ENCODE peak calls at places on chromosome 12, in seven cellular contexts. U is WTC11, C is tibial artery, F is lower lobe of right lung, W is suprapubic skin, O is Calu3, K is BJ. X is an unnamed sample.

GRCh38 chr12:21637985-21638891 is 19.4 kb downstream of the LDHB start:
- DNase-seq in C (no peak), K (no peak), U (no peak), F (no peak), O (no peak), W (no peak), X (no peak)

GRCh38 chr12:1220127-1221092 is 229.4 kb downstream of the ERC1 start:
- DNase-seq in K (no peak), W (no peak), O (no peak), C (no peak), U (no peak), F (no peak), X (no peak)

GRCh38 chr12:121530600-121531355 is 50.0 kb downstream of the KDM2B start:
- DNase-seq in K (peak; percentile 31), W (no peak), C (peak; percentile 86), O (peak; percentile 36), F (peak; percentile 92), U (peak; percentile 48), X (no peak)

GRCh38 chr12:71599213-71599612 is 64.4 kb downstream of the ZFC3H1 start:
- DNase-seq in K (no peak), W (no peak), U (no peak), O (no peak), F (no peak), C (no peak), X (no peak)

GRCh38 chr12:57781241-57781640 is 1.3 kb upstream of the TSFM start:
- DNase-seq in U (no peak), F (no peak), C (no peak), O (no peak), K (no peak), W (no peak), X (no peak)

GRCh38 chr12:132631357-132632065 is 12.9 kb downstream of the P2RX2 start:
- DNase-seq in U (no peak), C (no peak), F (no peak), O (no peak), W (no peak), K (no peak), X (no peak)

GRCh38 chr12:93549174-93549573 is 23.3 kb upstream of the SOCS2 start:
- DNase-seq in F (no peak), O (no peak), W (no peak), K (no peak), U (no peak), C (no peak), X (no peak)

GRCh38 chr12:130164931-130165330 is 2.7 kb downstream of the FZD10 start:
- DNase-seq in W (peak; percentile 68), F (no peak), O (no peak), U (no peak), C (no peak), K (no peak), X (no peak)

GRCh38 chr12:30191701-30192455 is 408.1 kb upstream of the TMTC1 start:
- DNase-seq in K (no peak), C (no peak), O (no peak), U (no peak), F (no peak), W (no peak), X (no peak)

GRCh38 chr12:114399664-114400211 is 6.2 kb downstream of the TBX5 start:
- DNase-seq in O (no peak), F (no peak), C (no peak), W (no peak), U (peak; percentile 93), K (peak; percentile 74), X (peak; percentile 85)

GRCh38 chr12:105761075-105761474 is 377.7 kb downstream of the NUAK1 start:
- DNase-seq in O (no peak), F (no peak), K (no peak), C (no peak), U (no peak), W (no peak), X (no peak)

GRCh38 chr12:65602579-65603295 is 221.5 kb upstream of the HMGA2 start:
- DNase-seq in U (peak; percentile 77), C (peak; percentile 85), F (peak; percentile 73), W (peak; percentile 84), K (no peak), O (peak; percentile 93), X (peak; percentile 80)

GRCh38 chr12:45933504-45933903 is 56.9 kb downstream of the SCAF11 start:
- DNase-seq in U (no peak), W (no peak), O (no peak), C (no peak), K (no peak), F (no peak), X (no peak)

GRCh38 chr12:51246254-51246853 is 7.7 kb downstream of the DAZAP2 start:
- DNase-seq in K (no peak), F (no peak), C (no peak), W (no peak), U (no peak), O (no peak), X (no peak)
- TF ChIP-seq CTCF in K (peak; percentile 8), F (no peak), C (no peak), W (no peak), U (no peak), O (no peak), X (no peak)

DNA sequence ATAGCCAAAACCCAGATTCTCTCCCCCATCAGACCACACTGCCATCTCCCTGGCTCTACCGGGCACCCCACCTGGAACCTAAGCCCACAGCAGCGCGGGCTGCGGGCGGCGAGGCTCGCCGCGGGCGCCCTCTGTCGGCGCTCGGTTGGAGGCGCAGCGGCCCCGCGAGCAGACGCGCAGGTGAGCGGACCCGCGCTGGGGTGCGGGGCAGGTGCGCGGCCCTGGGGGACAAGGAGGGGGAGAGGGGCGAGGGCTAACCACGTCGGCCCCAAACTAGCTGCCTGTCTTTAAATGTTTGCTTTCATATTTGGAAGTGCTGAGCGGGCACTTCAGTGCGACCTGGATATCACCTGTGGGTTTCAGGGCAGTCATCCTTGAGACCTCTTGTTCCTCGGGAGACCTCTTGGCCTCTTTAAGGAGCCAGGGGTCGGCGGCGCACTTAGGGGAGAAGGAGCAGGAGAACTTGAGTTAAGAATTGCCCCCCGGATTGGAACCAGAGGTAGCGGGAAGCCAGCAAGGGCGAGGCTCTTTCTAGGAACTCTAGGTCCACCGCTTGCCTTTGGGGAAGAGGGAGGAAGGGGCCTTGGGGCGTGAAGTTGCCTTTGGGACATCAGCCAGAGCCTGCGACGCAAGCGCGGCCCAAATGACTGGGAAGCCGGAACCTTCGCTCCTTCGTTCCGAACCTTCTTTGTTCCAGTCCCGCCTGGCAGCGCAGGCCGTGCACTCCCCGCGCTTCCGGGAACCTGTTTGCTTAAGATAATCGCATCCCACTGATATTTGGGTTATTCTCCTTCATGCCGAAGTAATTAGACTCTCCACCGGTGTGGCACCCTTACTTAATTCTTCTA is 78.7 kb downstream of the NEDD1 start:
- DNase-seq in O (peak; percentile 69), U (peak; percentile 63), F (peak; percentile 51), W (peak; percentile 76), K (no peak), C (no peak), X (peak; percentile 46)
- TF ChIP-seq CTCF in O (peak; percentile 91), U (peak; percentile 93), F (peak; percentile 85), W (peak; percentile 30), K (peak; percentile 49), C (peak; percentile 65), X (peak; percentile 97)

DNA sequence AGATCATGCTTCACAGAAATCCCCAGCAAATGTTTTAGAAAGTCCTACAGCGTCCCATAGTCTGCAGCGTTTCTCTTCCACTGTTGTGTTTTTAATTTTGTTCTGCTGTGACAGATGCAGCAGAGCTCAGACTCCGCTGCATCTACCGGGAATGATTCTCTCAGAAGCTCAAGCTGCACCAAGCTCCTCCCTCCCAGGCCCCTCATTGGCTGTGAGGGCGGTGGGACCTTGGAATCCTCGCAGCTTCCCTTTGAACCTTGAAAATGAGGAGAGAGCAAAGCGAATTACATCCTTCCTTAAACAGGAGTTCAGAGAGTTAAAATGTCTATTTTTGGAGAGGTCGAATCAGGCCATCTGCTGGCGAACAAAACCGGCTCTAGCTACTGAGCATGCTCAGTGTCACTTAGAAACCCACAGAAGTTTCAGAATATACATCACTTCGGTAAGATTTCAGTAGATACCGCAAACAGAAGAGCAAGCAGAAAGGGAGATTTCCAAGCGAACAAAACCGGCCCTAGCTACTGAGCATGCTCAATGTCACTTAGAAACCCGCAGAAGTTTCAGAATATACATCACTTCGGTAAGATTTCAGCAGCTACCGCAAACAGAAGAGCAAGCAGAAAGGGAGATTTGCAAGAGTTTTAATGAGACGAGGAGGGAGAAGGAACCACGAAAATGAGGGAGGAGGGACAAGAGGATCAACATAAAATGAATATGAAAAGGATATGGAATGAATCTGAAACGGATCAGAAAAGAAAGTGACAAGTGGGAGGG is at the start of gene ABCD2:
- DNase-seq in O (peak; percentile 28), C (peak; percentile 61), K (peak; percentile 29), F (peak; percentile 43), U (peak; percentile 67), W (peak; percentile 81), X (peak; percentile 80)
- TF ChIP-seq CTCF in O (no peak), C (no peak), K (peak; percentile 18), F (no peak), U (no peak), W (no peak), X (no peak)

GRCh38 chr12:56188116-56188785 is 1.0 kb downstream of the SMARCC2 start:
- DNase-seq in O (no peak), C (no peak), K (no peak), W (no peak), U (no peak), F (no peak), X (peak; percentile 18)

GRCh38 chr12:56189336-56189917 is at the start of gene SMARCC2:
- DNase-seq in C (peak; percentile 86), U (peak; percentile 92), W (peak; percentile 93), O (peak; percentile 96), F (peak; percentile 92), K (no peak), X (peak; percentile 93)

GRCh38 chr12:56188786-56189335 is 422 bp downstream of the SMARCC2 start:
- DNase-seq in F (no peak), U (peak; percentile 74), K (no peak), O (no peak), W (no peak), C (no peak), X (peak; percentile 77)

GRCh38 chr12:56190695-56191155 is 1.4 kb upstream of the SMARCC2 start:
- DNase-seq in F (no peak), K (no peak), W (no peak), U (no peak), C (no peak), O (no peak), X (no peak)

DNA sequence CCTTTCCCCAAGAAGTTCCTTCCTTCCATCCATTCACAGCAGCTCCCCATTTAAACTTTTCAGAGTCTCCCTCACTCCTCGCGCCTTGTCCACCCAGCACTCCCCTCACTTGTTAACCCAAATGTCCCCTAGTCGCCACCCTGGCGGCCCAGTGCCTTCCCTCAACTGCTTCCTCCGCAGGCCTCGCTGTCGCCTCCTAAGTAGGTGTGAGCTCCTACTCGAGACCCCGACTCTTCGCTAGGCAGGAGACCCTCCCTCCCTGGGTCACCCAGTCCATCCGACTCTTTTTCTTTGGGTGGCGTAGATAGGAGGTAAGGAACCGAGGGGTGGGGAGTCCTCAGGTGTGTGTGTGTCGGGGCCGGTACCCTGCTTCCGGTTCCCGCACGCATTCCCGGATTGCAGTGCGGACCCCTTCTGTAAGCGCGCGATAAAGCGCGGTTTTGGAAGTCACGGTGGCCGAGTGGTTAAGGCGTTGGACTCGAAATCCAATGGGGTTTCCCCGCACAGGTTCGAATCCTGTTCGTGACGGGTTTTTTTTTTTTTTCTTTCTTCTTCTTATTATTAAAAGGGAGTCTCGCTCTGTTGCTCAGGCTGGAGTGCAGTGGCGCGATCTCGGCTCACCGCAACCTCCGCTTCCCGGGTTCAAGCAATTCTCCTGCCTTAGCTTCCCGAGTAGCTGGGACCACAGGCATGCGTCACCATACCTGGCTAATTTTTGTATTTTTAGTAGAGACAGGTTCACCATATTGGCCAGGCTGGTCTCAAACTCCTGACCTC is 823 bp upstream of the SMARCC2 start:
- DNase-seq in F (peak; percentile 83), U (peak; percentile 96), O (peak; percentile 96), K (no peak), C (peak; percentile 75), W (peak; percentile 88), X (peak; percentile 90)
- TF ChIP-seq CTCF in F (no peak), U (no peak), O (peak; percentile 11), K (no peak), C (peak; percentile 5), W (no peak), X (peak; percentile 37)